ENCODE peak calls at places on chromosomes 16 and 17, in four cellular contexts. M is upper lobe of right lung, Q is heart right ventricle, Z is IMR-90. T is an unnamed sample. For H3K36me3, the result is how much of the 10 kb centered on the place peaks cover.

GRCh38 chr16:1666316-1666715 is 11.8 kb upstream of the JPT2 start:
- DNase-seq in M (no peak), Q (no peak), Z (no peak), T (no peak)

GRCh38 chr16:28980929-28981328 is 3.9 kb upstream of the LAT start:
- DNase-seq in M (no peak), Q (no peak), Z (no peak), T (no peak)

GRCh38 chr17:7982666-7983065 is 19.7 kb upstream of the GUCY2D start:
- DNase-seq in M (no peak), Q (no peak), Z (peak), T (no peak)

GRCh38 chr17:61007980-61008379 is 330.3 kb downstream of the BCAS3 start:
- DNase-seq in M (no peak), Q (peak), Z (no peak), T (no peak)

GRCh38 chr17:18262641-18263040 is 2.2 kb downstream of the MIEF2 start:
- DNase-seq in M (peak), Q (peak), Z (no peak), T (no peak)

GRCh38 chr16:71474864-71475263 is 12.8 kb upstream of the ZNF23 start:
- DNase-seq in M (no peak), Q (no peak), Z (peak), T (peak)

GRCh38 chr17:7997186-7997585 is 5.2 kb upstream of the GUCY2D start:
- DNase-seq in M (no peak), Q (peak), Z (peak), T (no peak)

GRCh38 chr16:50640391-50640790 is 40.7 kb downstream of the SNX20 start:
- DNase-seq in M (no peak), Q (no peak), Z (no peak), T (no peak)

GRCh38 chr17:5509482-5509881 is 23.1 kb downstream of the MIS12 start:
- DNase-seq in M (no peak), Q (no peak), Z (peak), T (no peak)

GRCh38 chr16:77610496-77610895 is 111.8 kb upstream of the NUDT7 start:
- DNase-seq in M (no peak), Q (no peak), Z (no peak), T (no peak)

DNA sequence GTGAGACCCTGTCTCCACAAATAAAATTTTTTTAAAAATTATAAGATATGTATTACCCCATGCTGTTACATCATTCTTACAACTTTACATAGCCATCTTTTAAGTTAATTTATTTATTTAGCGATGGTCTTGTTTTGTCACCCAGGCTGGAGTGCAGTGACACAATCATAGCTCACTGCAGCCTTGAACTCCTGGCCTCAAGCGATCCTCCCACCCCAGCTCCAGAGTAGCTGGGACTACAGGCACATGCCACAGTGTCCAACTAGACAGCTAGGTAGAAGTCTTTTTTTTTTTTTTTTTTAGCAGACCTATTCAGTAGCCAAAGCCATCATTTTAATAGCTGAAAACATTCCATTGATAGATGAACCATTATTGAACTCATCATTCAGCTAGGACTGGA is 92.7 kb downstream of the NDE1 start:
- DNase-seq in M (no peak), Q (no peak), Z (no peak), T (no peak)
- H3K36me3 ChIP-seq in M (under half), Q (half or more), Z (under half), T (under half)

DNA sequence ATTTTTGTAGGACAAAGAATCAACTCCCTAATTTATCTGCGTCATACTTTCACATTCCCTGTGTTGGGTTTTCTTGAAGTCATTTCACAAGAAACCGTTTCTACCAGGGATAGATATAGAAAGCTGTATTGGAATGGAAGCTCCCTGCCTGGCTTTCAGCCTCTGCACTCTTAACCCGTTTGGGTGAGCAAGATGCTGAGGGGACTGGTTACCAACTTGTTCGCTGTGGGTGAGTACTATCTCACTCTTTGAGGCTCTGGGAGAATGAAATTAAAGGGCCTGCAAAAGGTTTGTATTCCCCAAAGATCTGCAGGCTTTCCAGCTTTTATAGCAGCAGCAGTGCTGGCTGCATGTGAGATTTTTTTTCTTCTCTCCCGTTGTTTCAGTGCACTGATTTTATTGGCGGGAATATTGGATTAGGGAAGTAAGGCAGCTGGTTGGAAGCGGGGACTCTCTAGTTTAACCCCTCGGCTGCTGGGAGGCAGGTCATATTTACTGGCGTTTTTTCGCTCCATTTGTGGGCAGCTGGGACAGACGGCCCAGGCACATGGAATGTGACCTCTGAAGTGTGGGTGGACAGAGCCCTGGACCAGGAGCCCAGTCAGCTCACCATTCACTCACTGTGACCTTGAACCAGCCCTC is 30.9 kb downstream of the C17orf75 start:
- DNase-seq in M (no peak), Q (no peak), Z (no peak), T (no peak)
- H3K4me3 ChIP-seq in M (no peak), Q (no peak), Z (no peak), T (no peak)

GRCh38 chr17:81608082-81608481 is 28.8 kb downstream of the NPLOC4 start:
- DNase-seq in M (no peak), Q (no peak), Z (peak), T (no peak)
- H3K36me3 ChIP-seq in M (half or more), Q (half or more), Z (half or more), T (under half)

GRCh38 chr17:66492500-66493123 is 190.2 kb downstream of the PRKCA start:
- DNase-seq in M (no peak), Q (no peak), Z (no peak), T (no peak)
- H3K4me3 ChIP-seq in M (no peak), Q (no peak), Z (no peak), T (no peak)

GRCh38 chr16:23402100-23402499 is 50.9 kb downstream of the COG7 start:
- DNase-seq in M (no peak), Q (no peak), Z (no peak), T (no peak)

GRCh38 chr16:23400387-23400930 is 52.5 kb downstream of the COG7 start:
- DNase-seq in M (no peak), Q (no peak), Z (no peak), T (no peak)

GRCh38 chr16:23406546-23407240 is 46.3 kb downstream of the COG7 start:
- DNase-seq in M (no peak), Q (no peak), Z (no peak), T (no peak)

GRCh38 chr16:23401142-23401541 is 51.8 kb downstream of the COG7 start:
- DNase-seq in M (no peak), Q (no peak), Z (no peak), T (no peak)

GRCh38 chr16:23403547-23403946 is 49.4 kb downstream of the COG7 start:
- DNase-seq in M (no peak), Q (no peak), Z (no peak), T (no peak)
- H3K36me3 ChIP-seq in M (half or more), Q (half or more), Z (half or more), T (under half)

GRCh38 chr17:77465358-77466041 is 324.7 kb downstream of the SEC14L1 start:
- DNase-seq in M (peak), Q (peak), Z (peak), T (no peak)
- H3K4me3 ChIP-seq in M (no peak), Q (no peak), Z (no peak), T (no peak)

DNA sequence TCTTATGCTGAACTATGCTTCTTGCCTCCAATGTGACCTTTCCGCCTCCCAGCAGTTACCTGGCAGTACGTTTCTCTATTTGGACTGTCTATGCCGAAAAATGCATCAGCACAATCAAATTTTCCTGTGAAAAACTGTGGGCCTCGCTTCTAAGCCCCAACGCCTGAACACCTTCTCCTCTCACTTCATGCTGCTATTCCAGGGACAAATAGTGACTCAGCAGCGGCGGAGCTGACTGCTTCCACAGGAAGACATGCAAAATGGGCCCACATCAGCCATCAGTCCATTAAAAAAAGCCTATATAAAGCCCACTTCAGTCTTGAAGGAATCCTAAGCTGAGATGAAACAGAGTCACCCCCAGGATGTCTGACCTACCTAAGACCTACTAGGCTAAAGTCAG is 10.5 kb upstream of the PIP4K2B start:
- DNase-seq in M (no peak), Q (no peak), Z (no peak), T (no peak)
- H3K36me3 ChIP-seq in M (half or more), Q (half or more), Z (under half), T (under half)

DNA sequence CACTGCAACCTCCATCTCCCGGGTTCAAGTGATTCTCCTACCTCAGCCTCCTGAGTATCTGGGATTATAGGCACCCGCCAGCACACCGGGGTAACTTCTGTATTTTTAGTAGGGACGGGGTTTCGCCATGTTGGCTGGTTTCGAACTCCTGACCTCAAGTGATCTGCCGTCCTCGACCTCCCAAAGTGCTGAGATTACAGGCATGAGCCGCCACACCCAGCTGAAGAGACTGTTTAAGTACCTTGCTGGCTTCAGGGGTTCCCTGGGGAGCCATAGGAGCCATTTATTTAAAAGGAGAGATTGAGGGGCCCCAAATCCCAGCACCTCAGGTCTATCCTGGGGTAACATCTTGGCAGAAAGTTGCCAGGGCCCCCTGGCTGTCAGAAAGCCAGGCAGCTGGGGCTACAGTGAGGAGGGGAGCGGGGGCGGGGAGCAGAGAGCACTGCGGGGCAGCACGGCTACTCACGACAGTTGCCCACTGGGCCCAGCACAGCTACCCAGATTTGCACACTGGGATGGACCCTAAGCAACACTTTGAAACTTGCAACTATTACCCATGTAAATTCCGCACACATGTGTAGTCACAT is 1.6 kb downstream of the SNAI3 start:
- DNase-seq in M (no peak), Q (no peak), Z (no peak), T (no peak)
- H3K4me3 ChIP-seq in M (peak), Q (no peak), Z (no peak), T (no peak)

GRCh38 chr17:81572499-81573030 is 20.4 kb upstream of the FAAP100 start:
- DNase-seq in M (no peak), Q (no peak), Z (no peak), T (no peak)
- H3K36me3 ChIP-seq in M (half or more), Q (half or more), Z (half or more), T (under half)

T was measured in BJ.